ENCODE peak calls at places on chromosomes 7 and 10, in four cellular contexts. G is HCT116, C is HepG2, O is K562. H is an unnamed sample.

GRCh38 chr7:11355571-11355970 is 381.9 kb downstream of the PHF14 start:
- DNase-seq in O (no peak), G (no peak), C (no peak), H (no peak)

GRCh38 chr7:18498327-18498726 is 2.8 kb downstream of the HDAC9 start:
- DNase-seq in O (no peak), G (no peak), C (no peak), H (no peak)

GRCh38 chr10:79981673-79982485 is 33.0 kb upstream of the SFTPD start:
- DNase-seq in G (peak), C (peak), O (no peak), H (no peak)

GRCh38 chr10:116210588-116211346 is 62.2 kb downstream of the GFRA1 start:
- DNase-seq in G (no peak), O (no peak), C (no peak), H (no peak)

GRCh38 chr10:58582045-58582444 is 69.4 kb downstream of the BICC1 start:
- DNase-seq in G (no peak), O (no peak), C (no peak), H (no peak)

GRCh38 chr7:39341083-39341482 is 225.1 kb upstream of the YAE1 start:
- DNase-seq in O (no peak), C (no peak), G (no peak), H (no peak)

GRCh38 chr10:31353574-31353973 is 34.6 kb downstream of the ZEB1 start:
- DNase-seq in O (peak), C (peak), G (peak), H (peak)

GRCh38 chr10:126186746-126187145 is 201.5 kb downstream of the ADAM12 start:
- DNase-seq in O (no peak), C (no peak), G (no peak), H (no peak)

GRCh38 chr10:100239851-100240250 is 10.5 kb upstream of the CHUK start:
- DNase-seq in C (no peak), O (no peak), G (no peak), H (no peak)

GRCh38 chr7:74289018-74289659 is at the start of gene CLIP2:
- DNase-seq in G (peak), O (peak), C (peak), H (no peak)

GRCh38 chr7:28903779-28904538 is 54.2 kb downstream of the TRIL start:
- DNase-seq in C (no peak), G (no peak), O (no peak), H (no peak)

GRCh38 chr7:50558380-50559051 is 6.7 kb downstream of the DDC start:
- DNase-seq in C (no peak), O (peak), G (no peak), H (no peak)

GRCh38 chr7:27873981-27874957 is 134.3 kb downstream of the TAX1BP1 start:
- DNase-seq in C (no peak), O (no peak), G (no peak), H (peak)

DNA sequence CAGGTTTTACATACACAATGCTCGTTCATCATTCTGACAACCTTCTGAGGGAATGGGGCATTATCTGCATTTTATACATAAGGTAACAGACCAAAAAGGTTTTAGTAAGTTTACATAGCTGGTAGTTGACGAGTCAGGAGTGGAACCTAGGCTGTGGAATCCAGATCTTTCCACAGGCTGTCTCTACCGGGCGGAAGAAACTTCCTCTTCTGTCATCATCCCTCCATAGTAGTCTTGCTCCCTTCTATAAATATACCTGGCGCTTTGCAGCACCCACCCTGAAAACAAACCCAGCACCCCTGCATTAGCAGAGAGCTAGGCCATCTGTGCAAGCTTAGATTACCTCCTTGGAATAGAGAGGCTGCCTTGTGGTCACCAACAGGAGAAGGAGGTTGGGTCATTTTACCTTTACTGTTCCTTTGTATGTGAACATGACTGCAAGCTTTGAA is 1.3 kb downstream of the TSPAN13 start:
- DNase-seq in C (no peak), G (no peak), O (peak), H (no peak)
- H3K4me3 ChIP-seq in C (peak), G (peak), O (peak), H (peak)

GRCh38 chr10:8778713-8779112 is 724.2 kb downstream of the GATA3 start:
- DNase-seq in G (no peak), C (no peak), O (no peak), H (no peak)
- H3K27ac ChIP-seq in G (no peak), C (no peak), O (no peak), H (no peak)

GRCh38 chr10:44934416-44935200 is 23.5 kb downstream of the TMEM72 start:
- DNase-seq in O (no peak), C (no peak), G (no peak), H (no peak)

GRCh38 chr10:44936314-44936975 is 23.2 kb upstream of the RASSF4 start:
- DNase-seq in C (no peak), O (no peak), G (no peak), H (no peak)

GRCh38 chr10:44933922-44934321 is 22.8 kb downstream of the TMEM72 start:
- DNase-seq in G (no peak), O (no peak), C (no peak), H (no peak)

GRCh38 chr10:44935961-44936285 is 23.7 kb upstream of the RASSF4 start:
- DNase-seq in C (no peak), O (no peak), G (no peak), H (no peak)

DNA sequence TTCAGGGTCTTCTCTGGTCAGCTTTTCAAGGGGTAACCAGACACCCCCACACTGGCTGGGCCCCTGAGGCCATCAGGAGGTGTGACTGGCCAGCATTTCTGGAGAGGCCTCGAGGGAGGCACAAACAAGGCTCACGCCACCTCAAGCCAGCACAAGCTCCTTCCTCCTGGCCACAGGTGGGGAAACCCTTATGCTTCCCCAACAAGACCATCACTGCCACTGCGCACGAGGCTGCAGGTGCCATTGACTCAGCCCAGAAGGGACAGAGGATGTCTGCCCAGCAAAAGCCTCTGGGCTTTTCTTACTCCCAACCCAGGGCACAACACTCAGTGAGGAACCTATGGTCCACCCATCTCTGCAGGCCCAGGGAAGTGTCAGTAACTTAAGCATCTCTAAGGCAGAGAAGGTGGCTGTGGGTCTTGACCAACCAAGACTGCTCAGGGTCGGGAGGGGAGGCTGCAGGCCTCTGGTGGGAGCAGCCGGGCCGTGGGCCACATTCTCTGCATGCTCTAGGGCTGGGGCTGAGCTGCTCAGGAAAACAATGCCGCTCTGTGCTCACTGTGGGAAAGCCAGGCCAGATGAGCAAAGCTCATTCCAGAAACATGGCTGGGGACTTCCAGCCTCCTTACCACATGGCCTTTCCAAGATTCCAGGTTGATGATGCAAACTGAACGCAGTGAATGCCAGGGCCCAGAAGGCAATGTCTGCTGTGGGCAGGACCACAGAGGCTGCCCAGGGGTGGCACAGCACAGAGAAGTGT is 24.2 kb upstream of the RASSF4 start:
- DNase-seq in C (peak), O (no peak), G (no peak), H (no peak)
- TF ChIP-seq TCF7L2 in C (no peak), O (no peak), G (no peak), H (no peak)

GRCh38 chr7:149081914-149082313 is 8.6 kb downstream of the ZNF786 start:
- DNase-seq in O (peak), C (no peak), G (no peak), H (no peak)

GRCh38 chr7:149074116-149074885 is 16.2 kb downstream of the ZNF786 start:
- DNase-seq in O (no peak), G (no peak), C (no peak), H (no peak)

GRCh38 chr7:149075286-149075685 is 15.2 kb downstream of the ZNF786 start:
- DNase-seq in G (no peak), C (no peak), O (no peak), H (no peak)

GRCh38 chr7:149072438-149072775 is 18.1 kb downstream of the ZNF786 start:
- DNase-seq in O (no peak), G (no peak), C (no peak), H (no peak)

GRCh38 chr7:149077594-149077993 is 12.9 kb downstream of the ZNF786 start:
- DNase-seq in O (no peak), C (no peak), G (no peak), H (no peak)
- H3K4me3 ChIP-seq in O (no peak), C (no peak), G (no peak), H (no peak)

GRCh38 chr7:1316086-1316485 is 83.4 kb downstream of the UNCX start:
- DNase-seq in C (no peak), O (no peak), G (no peak), H (no peak)

GRCh38 chr7:1313591-1313990 is 80.9 kb downstream of the UNCX start:
- DNase-seq in G (no peak), C (no peak), O (no peak), H (no peak)

GRCh38 chr7:1314021-1314907 is 81.6 kb downstream of the UNCX start:
- DNase-seq in O (no peak), C (no peak), G (no peak), H (no peak)

GRCh38 chr7:1312098-1313070 is 79.7 kb downstream of the UNCX start:
- DNase-seq in C (no peak), G (no peak), O (no peak), H (no peak)

DNA sequence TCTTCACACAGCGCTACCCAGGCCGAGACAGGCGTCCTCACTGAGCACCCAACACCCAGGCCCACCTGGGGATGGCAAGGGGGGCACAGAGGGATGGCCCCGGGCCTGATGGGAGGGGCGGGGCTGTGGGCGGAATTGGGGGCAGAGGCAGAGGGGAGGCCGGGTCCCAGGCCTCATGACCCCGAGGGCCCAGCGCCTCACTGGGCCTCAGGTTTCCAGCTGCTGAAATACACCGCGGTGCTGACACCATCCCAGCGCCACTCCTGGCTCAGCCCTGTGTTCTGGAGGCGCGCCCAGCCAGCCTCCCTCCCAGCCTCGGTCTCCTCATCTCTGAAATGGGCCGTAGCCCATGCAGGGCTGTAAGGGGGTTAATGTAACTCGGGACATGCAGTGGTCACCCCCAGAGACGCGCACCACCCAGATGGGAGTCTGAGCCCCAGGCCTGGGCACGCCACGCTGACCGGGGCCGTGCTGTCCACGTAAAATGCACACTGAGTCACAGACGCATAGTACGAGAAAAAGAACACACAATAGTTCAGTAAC is 82.3 kb downstream of the UNCX start:
- DNase-seq in G (no peak), C (no peak), O (no peak), H (no peak)
- H3K27ac ChIP-seq in G (no peak), C (no peak), O (no peak), H (no peak)

GRCh38 chr7:8360564-8361153 is 72.8 kb upstream of the NXPH1 start:
- DNase-seq in G (no peak), C (no peak), O (no peak), H (no peak)
- TF ChIP-seq TCF7L2 in G (no peak), C (no peak), O (no peak), H (no peak)

GRCh38 chr7:128831994-128832879 is 2.0 kb downstream of the FLNC start:
- DNase-seq in O (peak), C (no peak), G (no peak), H (no peak)
- H3K4me3 ChIP-seq in O (peak), C (no peak), G (peak), H (peak)

GRCh38 chr10:71235808-71236207 is 23.4 kb downstream of the UNC5B start:
- DNase-seq in G (no peak), C (no peak), O (no peak), H (no peak)

GRCh38 chr10:71232089-71232998 is 20.0 kb downstream of the UNC5B start:
- DNase-seq in G (no peak), O (no peak), C (no peak), H (no peak)

GRCh38 chr10:71234970-71235681 is 22.8 kb downstream of the UNC5B start:
- DNase-seq in O (peak), C (no peak), G (no peak), H (no peak)

GRCh38 chr10:71233491-71233892 is 21.1 kb downstream of the UNC5B start:
- DNase-seq in C (no peak), O (no peak), G (no peak), H (no peak)

GRCh38 chr10:71234017-71234894 is 21.9 kb downstream of the UNC5B start:
- DNase-seq in O (no peak), G (no peak), C (no peak), H (no peak)
- H3K27ac ChIP-seq in O (no peak), G (no peak), C (no peak), H (no peak)

H was measured in Panc1.